ENCODE peak calls at places on chromosomes 6 and 20, in nine cellular contexts. A, D, G, I, O, U, S, R and T are unnamed samples.

GRCh38 chr6:63441266-63441956 is 121.6 kb upstream of the LGSN start:
- DNase-seq in A (no peak), D (no peak), G (no peak), I (no peak), O (no peak), U (no peak), S (no peak), R (no peak), T (no peak)

GRCh38 chr6:156948807-156949206 is 171.6 kb downstream of the ARID1B start:
- DNase-seq in A (no peak), D (no peak), G (no peak), I (peak), O (no peak), U (no peak), S (no peak), R (no peak), T (peak)

GRCh38 chr20:43859994-43860393 is 54.7 kb upstream of the TOX2 start:
- DNase-seq in A (no peak), D (no peak), G (no peak), I (no peak), O (no peak), U (no peak), S (no peak), R (no peak), T (no peak)

GRCh38 chr6:118678866-118679265 is 27.5 kb upstream of the CEP85L start:
- DNase-seq in A (no peak), D (no peak), G (no peak), I (peak), O (no peak), U (no peak), S (no peak), R (no peak), T (peak)

GRCh38 chr6:44234101-44235090 is 11.0 kb downstream of the SLC29A1 start:
- DNase-seq in A (peak), D (peak), G (peak), I (peak), O (peak), U (no peak), S (peak), R (no peak), T (peak)

GRCh38 chr20:50124496-50124895 is 11.5 kb upstream of the UBE2V1 start:
- DNase-seq in A (no peak), D (no peak), G (no peak), I (no peak), O (no peak), U (no peak), S (no peak), R (no peak), T (no peak)

GRCh38 chr6:13383280-13384163 is 55.2 kb upstream of the TBC1D7 start:
- DNase-seq in A (no peak), D (no peak), G (no peak), I (peak), O (no peak), U (peak), S (no peak), R (no peak), T (no peak)

GRCh38 chr6:63740709-63741108 is 105.1 kb downstream of the PHF3 start:
- DNase-seq in A (no peak), D (no peak), G (no peak), I (peak), O (no peak), U (no peak), S (no peak), R (no peak), T (peak)

GRCh38 chr20:22577515-22578220 is 6.7 kb downstream of the FOXA2 start:
- DNase-seq in A (no peak), D (no peak), G (peak), I (no peak), O (no peak), U (no peak), S (no peak), R (no peak), T (no peak)

GRCh38 chr6:55490871-55491270 is 88.1 kb downstream of the HMGCLL1 start:
- DNase-seq in A (no peak), D (no peak), G (no peak), I (no peak), O (no peak), U (no peak), S (no peak), R (no peak), T (no peak)

GRCh38 chr6:35602133-35602946 is 86.4 kb downstream of the FKBP5 start:
- DNase-seq in A (no peak), D (no peak), G (no peak), I (peak), O (no peak), U (no peak), S (no peak), R (no peak), T (no peak)

GRCh38 chr6:10778230-10778629 is 30.6 kb downstream of the TMEM14B start:
- DNase-seq in A (no peak), D (no peak), G (no peak), I (no peak), O (no peak), U (no peak), S (no peak), R (no peak), T (no peak)

GRCh38 chr6:110357298-110357695 is 852 bp downstream of the METTL24 start:
- DNase-seq in A (no peak), D (no peak), G (no peak), I (no peak), O (peak), U (no peak), S (no peak), R (no peak), T (no peak)
- H3K4me3 ChIP-seq in A (peak), D (peak), G (peak), I (peak), O (peak), U (peak), S (peak), R (peak), T (peak)

GRCh38 chr20:58228484-58229197 is at the start of gene ANKRD60:
- DNase-seq in A (no peak), D (peak), G (no peak), I (peak), O (no peak), U (peak), S (no peak), R (peak), T (peak)

GRCh38 chr20:58229198-58229802 is 847 bp upstream of the ANKRD60 start:
- DNase-seq in A (no peak), D (no peak), G (no peak), I (peak), O (no peak), U (no peak), S (no peak), R (no peak), T (no peak)

GRCh38 chr20:58225490-58226200 is 2.8 kb downstream of the ANKRD60 start:
- DNase-seq in A (no peak), D (no peak), G (no peak), I (no peak), O (no peak), U (no peak), S (no peak), R (no peak), T (no peak)

GRCh38 chr20:58227391-58228102 is 906 bp downstream of the ANKRD60 start:
- DNase-seq in A (no peak), D (no peak), G (no peak), I (no peak), O (no peak), U (no peak), S (no peak), R (no peak), T (no peak)

GRCh38 chr20:58228103-58228483 is 360 bp downstream of the ANKRD60 start:
- DNase-seq in A (no peak), D (no peak), G (no peak), I (no peak), O (no peak), U (no peak), S (no peak), R (no peak), T (no peak)
- H3K4me3 ChIP-seq in A (no peak), D (peak), G (no peak), I (no peak), O (no peak), U (no peak), S (no peak), R (no peak), T (peak)

GRCh38 chr6:27605401-27606342 is 132.8 kb upstream of the ZNF184 start:
- DNase-seq in A (no peak), D (no peak), G (no peak), I (peak), O (no peak), U (no peak), S (no peak), R (no peak), T (peak)
- H3K4me3 ChIP-seq in A (no peak), D (no peak), G (no peak), I (peak), O (no peak), U (peak), S (no peak), R (no peak), T (peak)

GRCh38 chr6:41442800-41443501 is 103.2 kb upstream of the FOXP4 start:
- DNase-seq in A (no peak), D (peak), G (no peak), I (peak), O (peak), U (no peak), S (no peak), R (no peak), T (peak)
- H3K4me3 ChIP-seq in A (no peak), D (peak), G (peak), I (no peak), O (peak), U (no peak), S (peak), R (no peak), T (no peak)

GRCh38 chr6:122322824-122323223 is 76.6 kb upstream of the HSF2 start:
- DNase-seq in A (no peak), D (no peak), G (no peak), I (peak), O (no peak), U (no peak), S (no peak), R (no peak), T (peak)

GRCh38 chr6:122323361-122323760 is 76.1 kb upstream of the HSF2 start:
- DNase-seq in A (no peak), D (no peak), G (no peak), I (no peak), O (no peak), U (no peak), S (no peak), R (no peak), T (no peak)
- H3K4me3 ChIP-seq in A (peak), D (peak), G (peak), I (peak), O (no peak), U (peak), S (peak), R (peak), T (peak)

GRCh38 chr20:48139262-48140041 is 354.2 kb upstream of the SULF2 start:
- DNase-seq in A (no peak), D (no peak), G (no peak), I (peak), O (no peak), U (no peak), S (no peak), R (no peak), T (no peak)
- H3K4me3 ChIP-seq in A (no peak), D (no peak), G (no peak), I (no peak), O (no peak), U (no peak), S (no peak), R (no peak), T (no peak)

GRCh38 chr20:51536116-51537069 is 6.1 kb downstream of the NFATC2 start:
- DNase-seq in A (no peak), D (no peak), G (no peak), I (no peak), O (no peak), U (no peak), S (no peak), R (no peak), T (no peak)

GRCh38 chr20:51542894-51543788 is 622 bp upstream of the NFATC2 start:
- DNase-seq in A (no peak), D (no peak), G (no peak), I (no peak), O (no peak), U (no peak), S (no peak), R (no peak), T (no peak)

GRCh38 chr20:51541189-51542032 is 1.1 kb downstream of the NFATC2 start:
- DNase-seq in A (peak), D (peak), G (peak), I (peak), O (peak), U (peak), S (peak), R (peak), T (peak)

GRCh38 chr20:51542033-51542893 is at the start of gene NFATC2:
- DNase-seq in A (no peak), D (peak), G (peak), I (no peak), O (no peak), U (peak), S (no peak), R (peak), T (no peak)

DNA sequence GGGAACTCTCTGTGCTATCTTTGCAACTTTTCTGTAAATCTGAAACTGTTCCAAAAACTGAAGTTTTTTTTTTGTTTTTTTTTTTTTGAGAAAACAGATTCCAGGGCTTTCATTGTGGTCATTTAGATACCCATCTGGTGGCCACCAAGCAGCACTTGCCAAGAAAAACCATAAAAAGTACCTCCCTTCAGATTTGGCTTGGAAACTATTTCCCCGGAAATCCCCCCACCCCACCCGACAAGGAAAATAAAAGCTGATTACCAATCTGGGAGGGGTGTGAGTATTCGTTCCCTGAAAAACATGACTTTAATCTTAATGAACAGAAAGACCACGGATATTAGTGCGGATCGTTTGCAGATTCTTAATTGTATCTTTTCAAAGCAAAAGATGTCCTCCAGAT is 1.9 kb downstream of the NFATC2 start:
- DNase-seq in A (no peak), D (no peak), G (no peak), I (no peak), O (no peak), U (no peak), S (no peak), R (no peak), T (no peak)
- H3K4me3 ChIP-seq in A (no peak), D (no peak), G (peak), I (no peak), O (no peak), U (peak), S (peak), R (peak), T (no peak)

DNA sequence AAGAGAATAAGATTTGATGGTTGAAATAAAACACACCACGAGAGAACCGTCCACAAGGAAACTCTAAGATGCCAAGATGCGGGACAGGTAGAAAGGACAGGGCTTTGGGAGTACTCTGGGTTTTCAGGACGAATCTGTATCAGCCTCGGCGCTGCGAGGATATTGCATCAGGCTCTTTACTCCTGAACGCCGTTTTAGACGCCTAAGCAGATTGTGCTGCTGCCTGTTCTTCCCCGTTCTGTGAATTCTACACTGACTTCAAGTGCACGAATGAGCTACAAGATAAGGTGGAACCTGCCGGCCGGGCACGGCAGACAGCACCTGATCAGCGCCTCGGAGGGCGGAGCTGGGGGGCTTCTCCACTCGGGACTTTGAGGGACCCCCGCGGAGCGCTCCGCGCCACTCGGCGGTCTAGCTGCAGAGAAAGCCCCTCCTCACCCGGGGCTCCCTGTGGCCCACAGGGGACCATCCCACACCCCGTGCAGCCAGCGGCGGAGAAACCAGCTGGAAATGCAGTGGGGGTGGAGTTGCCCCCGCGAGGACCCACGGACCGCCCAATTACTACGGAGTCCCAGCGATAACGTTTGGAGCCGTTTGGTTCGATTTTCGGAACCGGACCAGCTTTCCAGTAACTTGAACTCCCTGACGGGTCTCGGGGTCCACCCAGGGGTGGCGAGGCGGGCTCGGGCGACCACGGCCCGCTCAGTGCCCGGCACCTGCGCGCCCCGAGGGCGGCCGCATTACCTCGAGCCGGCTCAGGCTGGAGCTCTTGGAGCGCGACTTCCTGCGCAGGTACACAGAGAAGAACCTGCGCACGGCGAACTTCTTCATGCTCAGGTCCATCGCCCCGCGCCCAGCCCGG is 643 bp downstream of the RPS6KA2 start:
- DNase-seq in A (peak), D (no peak), G (peak), I (peak), O (peak), U (peak), S (no peak), R (peak), T (peak)
- H3K4me3 ChIP-seq in A (peak), D (peak), G (peak), I (peak), O (peak), U (peak), S (peak), R (peak), T (peak)

DNA sequence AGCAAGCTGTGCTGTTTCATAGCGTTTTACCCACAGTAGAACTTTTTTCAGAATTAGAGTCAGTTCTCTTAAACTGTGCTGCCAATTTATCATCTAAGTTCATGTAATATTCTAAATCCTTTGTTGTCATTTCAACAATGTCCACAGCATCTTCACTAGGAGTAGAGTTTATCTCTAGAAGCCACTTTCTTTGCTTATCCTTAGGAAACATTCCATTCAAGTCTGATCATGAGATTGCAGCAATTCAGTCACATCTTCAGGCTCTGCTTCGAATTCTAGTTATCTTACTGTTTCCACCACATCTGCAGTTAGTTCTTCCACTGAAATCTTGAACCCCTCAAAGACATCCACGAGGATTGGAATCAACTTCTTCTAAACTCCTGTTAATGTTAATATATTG is 12.5 kb downstream of the CTNNBL1 start:
- DNase-seq in A (no peak), D (no peak), G (no peak), I (no peak), O (no peak), U (no peak), S (no peak), R (no peak), T (no peak)
- H3K4me3 ChIP-seq in A (no peak), D (no peak), G (no peak), I (no peak), O (no peak), U (no peak), S (no peak), R (no peak), T (no peak)